ENCODE peak calls at places on chromosomes 5 and 9, in eight cellular contexts. S is HCT116, N is heart left ventricle, X is prostate gland, H is right lobe of liver, J is transverse colon, F is A549, E is testis. D is an unnamed sample. For H3K4me1, the result is how much of the 10 kb centered on the place peaks cover.

GRCh38 chr9:27203783-27204182 is 93.2 kb downstream of the EQTN start:
- DNase-seq in S (no peak), N (no peak), X (no peak), H (no peak), J (no peak), F (no peak), E (no peak), D (no peak)

GRCh38 chr5:145859451-145859850 is 13.4 kb downstream of the GRXCR2 start:
- DNase-seq in S (no peak), N (no peak), X (no peak), H (no peak), J (no peak), F (no peak), E (peak), D (no peak)

GRCh38 chr5:38403407-38403806 is 145.0 kb downstream of the EGFLAM start:
- DNase-seq in S (no peak), N (no peak), X (no peak), H (no peak), J (no peak), F (no peak), E (no peak), D (no peak)

GRCh38 chr9:100100268-100100667 is 1.2 kb downstream of the INVS start:
- DNase-seq in S (no peak), N (no peak), X (no peak), H (no peak), J (no peak), F (no peak), E (no peak), D (no peak)

GRCh38 chr9:107029146-107029545 is 166.2 kb downstream of the ZNF462 start:
- DNase-seq in S (no peak), N (no peak), X (no peak), H (no peak), J (no peak), F (no peak), E (no peak), D (no peak)

GRCh38 chr5:52989781-52990530 is 804 bp downstream of the ITGA2 start:
- DNase-seq in S (peak), N (peak), X (peak), H (peak), J (peak), F (peak), E (peak), D (peak)

GRCh38 chr5:112691758-112692157 is 45.9 kb upstream of the APC start:
- DNase-seq in S (no peak), N (no peak), X (no peak), H (no peak), J (no peak), F (peak), E (no peak), D (no peak)

GRCh38 chr9:79377315-79377855 is 194.4 kb upstream of the TLE4 start:
- DNase-seq in S (no peak), N (no peak), X (no peak), H (no peak), J (no peak), F (no peak), E (no peak), D (no peak)

GRCh38 chr5:14685757-14686156 is 21.2 kb downstream of the OTULIN start:
- DNase-seq in S (peak), N (no peak), X (peak), H (no peak), J (peak), F (peak), E (peak), D (no peak)

GRCh38 chr9:97714435-97714834 is 17.3 kb upstream of the XPA start:
- DNase-seq in S (no peak), N (no peak), X (no peak), H (no peak), J (no peak), F (no peak), E (no peak), D (no peak)

GRCh38 chr5:33662721-33663435 is 222.1 kb downstream of the TARS1 start:
- DNase-seq in S (no peak), N (no peak), X (no peak), H (no peak), J (no peak), F (no peak), E (no peak), D (no peak)

GRCh38 chr5:41636605-41637004 is 126.2 kb upstream of the PLCXD3 start:
- DNase-seq in S (peak), N (no peak), X (no peak), H (no peak), J (no peak), F (peak), E (peak), D (no peak)

GRCh38 chr5:174189638-174190037 is 144.1 kb downstream of the NSG2 start:
- DNase-seq in S (no peak), N (no peak), X (no peak), H (peak), J (no peak), F (no peak), E (no peak), D (no peak)

GRCh38 chr5:59428391-59428790 is 465.1 kb downstream of the PDE4D start:
- DNase-seq in S (no peak), N (no peak), X (no peak), H (no peak), J (no peak), F (no peak), E (no peak), D (no peak)

GRCh38 chr5:34660444-34660843 is 4.3 kb downstream of the RAI14 start:
- DNase-seq in S (no peak), N (no peak), X (no peak), H (no peak), J (no peak), F (no peak), E (no peak), D (no peak)

GRCh38 chr5:132473608-132474007 is 17.0 kb downstream of the IRF1 start:
- DNase-seq in S (no peak), N (peak), X (no peak), H (no peak), J (peak), F (no peak), E (no peak), D (no peak)

GRCh38 chr9:38713426-38713825 is 6.5 kb downstream of the FAM240B start:
- DNase-seq in S (no peak), N (no peak), X (no peak), H (no peak), J (no peak), F (no peak), E (no peak), D (peak)

GRCh38 chr5:79653843-79654242 is 35.8 kb upstream of the CMYA5 start:
- DNase-seq in S (no peak), N (no peak), X (no peak), H (no peak), J (no peak), F (no peak), E (no peak), D (no peak)

GRCh38 chr5:55241756-55242155 is 8.3 kb upstream of the CCNO start:
- DNase-seq in S (no peak), N (no peak), X (peak), H (no peak), J (no peak), F (no peak), E (no peak), D (no peak)

GRCh38 chr9:19229725-19230355 is 653 bp upstream of the DENND4C start:
- DNase-seq in S (peak), N (peak), X (no peak), H (no peak), J (peak), F (peak), E (peak), D (peak)

GRCh38 chr9:133825555-133826198 is 87.5 kb upstream of the SARDH start:
- DNase-seq in S (no peak), N (no peak), X (no peak), H (no peak), J (no peak), F (no peak), E (no peak), D (no peak)

GRCh38 chr9:5958273-5958672 is 57.2 kb downstream of the RANBP6 start:
- DNase-seq in S (no peak), N (no peak), X (no peak), H (no peak), J (no peak), F (no peak), E (no peak), D (no peak)

GRCh38 chr5:72834919-72835318 is 18.5 kb downstream of the TNPO1 start:
- DNase-seq in S (no peak), N (no peak), X (no peak), H (no peak), J (no peak), F (no peak), E (no peak), D (no peak)

GRCh38 chr5:34011521-34011920 is 3.7 kb upstream of the AMACR start:
- DNase-seq in S (no peak), N (no peak), X (no peak), H (no peak), J (no peak), F (no peak), E (no peak), D (no peak)

GRCh38 chr5:180198208-180198607 is 10.8 kb downstream of the RASGEF1C start:
- DNase-seq in S (no peak), N (no peak), X (no peak), H (no peak), J (no peak), F (no peak), E (no peak), D (no peak)

GRCh38 chr5:134132372-134133212 is 18.1 kb downstream of the TCF7 start:
- DNase-seq in S (no peak), N (no peak), X (no peak), H (no peak), J (no peak), F (no peak), E (no peak), D (no peak)

GRCh38 chr9:129309041-129309430 is 131.0 kb upstream of the IER5L start:
- DNase-seq in S (no peak), N (no peak), X (no peak), H (peak), J (no peak), F (no peak), E (peak), D (no peak)

GRCh38 chr9:115000217-115000639 is 69.8 kb upstream of the TNFSF8 start:
- DNase-seq in S (no peak), N (no peak), X (no peak), H (no peak), J (no peak), F (no peak), E (no peak), D (no peak)

GRCh38 chr9:112795946-112796345 is 45.4 kb downstream of the SNX30 start:
- DNase-seq in S (no peak), N (no peak), X (no peak), H (no peak), J (no peak), F (no peak), E (no peak), D (no peak)

GRCh38 chr5:57551974-57552537 is 69.4 kb upstream of the ACTBL2 start:
- DNase-seq in S (no peak), N (no peak), X (no peak), H (no peak), J (no peak), F (no peak), E (no peak), D (no peak)

DNA sequence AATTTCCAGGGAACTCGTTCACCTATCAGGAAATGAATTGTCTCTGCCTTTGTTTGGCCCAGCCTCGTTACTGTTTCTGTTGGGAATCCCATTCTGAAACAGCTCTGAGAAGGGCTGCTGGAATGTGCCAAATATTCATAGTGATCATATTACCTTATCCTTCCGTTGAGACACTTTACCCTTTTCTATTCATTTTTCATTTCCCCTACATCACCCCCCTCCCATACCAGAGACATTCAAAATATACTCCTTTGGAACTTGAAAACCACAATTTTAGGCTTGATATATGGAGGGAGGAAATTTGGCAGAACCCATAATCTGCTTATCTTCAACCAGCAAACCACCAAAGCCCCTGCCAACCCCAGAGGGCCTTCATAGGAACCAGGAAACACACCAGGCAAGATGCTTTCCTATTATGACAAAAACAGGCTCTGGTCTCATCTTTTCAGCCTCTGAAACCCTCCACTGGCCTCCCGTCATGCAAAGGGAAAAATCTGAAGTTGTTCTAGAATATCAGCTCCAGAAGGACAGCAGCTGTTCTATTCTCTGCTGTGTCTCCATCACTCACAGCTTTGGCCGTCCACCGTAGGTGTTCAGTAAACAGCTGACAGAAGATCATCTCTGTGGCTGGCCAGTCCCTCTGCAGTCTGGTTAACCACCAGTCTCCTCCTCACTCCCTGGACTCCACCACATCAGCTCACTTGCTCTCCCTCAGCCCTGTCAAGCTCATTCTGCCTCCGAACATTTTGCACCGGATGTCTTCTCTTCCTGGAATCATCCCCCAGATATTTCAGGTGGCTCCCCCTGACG is 217.2 kb upstream of the WWC1 start:
- DNase-seq in S (no peak), N (no peak), X (no peak), H (no peak), J (no peak), F (no peak), E (no peak), D (no peak)
- H3K27ac ChIP-seq in S (no peak), N (no peak), X (no peak), H (no peak), J (no peak), F (no peak), E (no peak), D (no peak)

GRCh38 chr5:61159070-61159469 is 3.2 kb downstream of the SMIM15 start:
- DNase-seq in S (no peak), N (no peak), X (no peak), H (no peak), J (no peak), F (no peak), E (no peak), D (no peak)
- H3K4me1 ChIP-seq in S (under half), N (under half), X (under half), H (under half), J (under half), F (under half), E (under half), D (under half)

GRCh38 chr5:172896465-172896864 is 62.4 kb downstream of the ERGIC1 start:
- DNase-seq in S (no peak), N (no peak), X (no peak), H (peak), J (no peak), F (no peak), E (no peak), D (peak)

GRCh38 chr5:172897691-172898512 is 61.3 kb upstream of the RPL26L1 start:
- DNase-seq in S (no peak), N (no peak), X (no peak), H (no peak), J (no peak), F (peak), E (no peak), D (no peak)

GRCh38 chr5:172901012-172901780 is 58.0 kb upstream of the RPL26L1 start:
- DNase-seq in S (no peak), N (peak), X (no peak), H (peak), J (peak), F (no peak), E (peak), D (peak)

GRCh38 chr5:172899436-172899835 is 59.8 kb upstream of the RPL26L1 start:
- DNase-seq in S (no peak), N (no peak), X (no peak), H (no peak), J (no peak), F (no peak), E (no peak), D (no peak)

GRCh38 chr5:172898513-172899369 is 60.5 kb upstream of the RPL26L1 start:
- DNase-seq in S (no peak), N (no peak), X (no peak), H (peak), J (no peak), F (no peak), E (no peak), D (no peak)
- TF ChIP-seq POLR2A in S (no peak), N (no peak), X (no peak), H (no peak), J (no peak), F (no peak), E (no peak), D (no peak)

DNA sequence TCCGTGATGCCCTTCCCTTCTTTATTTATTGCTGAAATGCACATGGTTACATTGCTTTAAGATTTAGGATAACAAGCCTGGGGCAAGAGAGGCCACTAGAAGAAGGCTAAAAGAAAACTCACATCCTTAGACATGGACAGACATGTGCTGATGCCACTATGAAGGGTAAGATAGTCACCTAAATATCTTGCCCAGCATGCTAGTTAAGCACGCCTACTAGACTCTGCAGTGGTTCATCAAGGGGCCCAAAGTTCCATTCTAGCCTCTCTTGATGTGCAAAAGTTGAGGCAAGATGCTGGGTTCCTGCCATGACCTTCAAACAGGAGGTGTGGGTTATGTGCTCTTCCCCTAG is 49.3 kb downstream of the GRAMD2B start:
- DNase-seq in S (no peak), N (no peak), X (no peak), H (no peak), J (no peak), F (no peak), E (no peak), D (no peak)
- H3K27ac ChIP-seq in S (peak), N (no peak), X (no peak), H (no peak), J (no peak), F (no peak), E (no peak), D (no peak)

DNA sequence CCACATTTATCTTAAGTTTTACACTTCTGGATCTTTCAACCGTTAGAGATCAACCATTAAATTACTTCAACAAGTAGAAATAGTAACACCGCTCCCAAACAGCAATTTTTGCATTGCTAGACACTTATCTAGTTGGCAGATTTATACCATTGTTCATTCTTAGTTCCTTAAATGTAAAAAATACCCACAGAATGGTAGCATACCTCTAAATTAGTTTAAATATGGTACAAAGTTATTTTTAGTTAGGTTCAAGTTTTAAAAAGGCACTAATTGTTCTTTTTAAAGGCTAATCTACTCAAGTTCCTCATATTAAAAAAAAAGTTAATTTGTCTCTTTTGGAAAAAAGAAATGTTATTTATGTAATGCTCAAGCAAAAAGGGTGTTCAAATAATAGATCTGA is 8.1 kb downstream of the PFDN1 start:
- DNase-seq in S (no peak), N (no peak), X (no peak), H (no peak), J (no peak), F (no peak), E (no peak), D (no peak)
- H3K4me1 ChIP-seq in S (under half), N (under half), X (under half), H (under half), J (under half), F (half or more), E (under half), D (under half)

GRCh38 chr5:178213748-178214151 is 9.4 kb downstream of the HNRNPAB start:
- DNase-seq in S (no peak), N (no peak), X (no peak), H (peak), J (peak), F (no peak), E (no peak), D (no peak)

GRCh38 chr5:178216088-178216534 is 11.8 kb downstream of the HNRNPAB start:
- DNase-seq in S (no peak), N (no peak), X (no peak), H (no peak), J (peak), F (no peak), E (no peak), D (no peak)

GRCh38 chr5:178215263-178216002 is 11.1 kb downstream of the HNRNPAB start:
- DNase-seq in S (no peak), N (no peak), X (no peak), H (no peak), J (peak), F (no peak), E (no peak), D (no peak)

GRCh38 chr5:178213003-178213449 is 8.7 kb downstream of the HNRNPAB start:
- DNase-seq in S (no peak), N (no peak), X (no peak), H (peak), J (no peak), F (no peak), E (no peak), D (peak)

DNA sequence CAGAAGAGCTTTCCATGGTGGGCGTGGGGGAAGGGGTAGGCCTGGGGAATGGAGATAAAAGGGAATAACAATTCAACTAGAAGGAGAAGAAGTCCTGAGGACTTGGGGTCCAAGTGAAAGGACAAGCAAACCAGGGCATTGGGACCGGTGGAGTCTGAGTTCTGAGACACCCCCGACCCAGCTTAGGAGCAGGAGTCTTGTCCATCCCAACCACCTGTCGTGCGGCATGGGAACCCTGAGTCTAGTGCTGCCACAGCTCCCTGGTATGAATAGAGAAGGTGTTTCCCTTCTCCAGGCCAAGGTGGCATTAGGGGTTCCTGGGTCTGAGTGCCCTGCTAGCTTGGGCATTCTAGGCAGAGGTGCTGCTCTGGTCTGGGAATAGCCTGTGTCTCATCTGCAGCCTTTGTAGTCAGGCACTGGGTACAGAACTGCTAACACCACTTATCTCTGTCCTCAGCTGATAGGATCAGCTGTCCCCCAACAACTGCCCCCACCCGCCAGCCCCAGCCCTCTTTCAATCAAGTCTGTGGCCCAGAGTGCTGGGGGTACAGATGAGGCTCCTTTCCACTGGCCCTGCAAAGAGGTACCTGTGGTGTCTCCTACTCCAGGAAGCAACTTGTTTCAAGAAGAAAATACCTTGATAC is 9.9 kb downstream of the HNRNPAB start:
- DNase-seq in S (no peak), N (no peak), X (no peak), H (no peak), J (no peak), F (no peak), E (no peak), D (no peak)
- TF ChIP-seq POLR2A in S (no peak), N (no peak), X (no peak), H (no peak), J (no peak), F (no peak), E (no peak), D (no peak)

GRCh38 chr5:78507531-78507930 is 141.0 kb downstream of the LHFPL2 start:
- DNase-seq in S (no peak), N (no peak), X (no peak), H (no peak), J (no peak), F (no peak), E (no peak), D (no peak)
- H3K27ac ChIP-seq in S (no peak), N (no peak), X (no peak), H (no peak), J (peak), F (no peak), E (no peak), D (no peak)

GRCh38 chr5:97541864-97542263 is 358.8 kb upstream of the RIOK2 start:
- DNase-seq in S (no peak), N (no peak), X (no peak), H (no peak), J (no peak), F (no peak), E (no peak), D (no peak)
- H3K4me1 ChIP-seq in S (under half), N (under half), X (under half), H (under half), J (under half), F (under half), E (under half), D (under half)

GRCh38 chr5:123439616-123440153 is 16.5 kb upstream of the CEP120 start:
- DNase-seq in S (no peak), N (no peak), X (no peak), H (no peak), J (no peak), F (no peak), E (no peak), D (no peak)
- TF ChIP-seq POLR2A in S (no peak), N (no peak), X (no peak), H (no peak), J (no peak), F (no peak), E (no peak), D (no peak)